ENCODE peak calls at places on chromosomes 7 and 10, in four cellular contexts. K is transverse colon, L is breast epithelium, A is HepG2. U is an unnamed sample.

GRCh38 chr10:49393757-49394156 is 2.1 kb downstream of the DRGX start:
- DNase-seq in K (no peak), L (no peak), A (no peak), U (no peak)

GRCh38 chr7:128453836-128454804 is 1.6 kb upstream of the HILPDA start:
- DNase-seq in K (peak; percentile 68), L (peak; percentile 72), A (no peak), U (peak; percentile 88)

GRCh38 chr10:86480571-86480970 is 41.0 kb downstream of the WAPL start:
- DNase-seq in K (no peak), L (no peak), A (no peak), U (no peak)

GRCh38 chr7:85114342-85114741 is 72.5 kb downstream of the SEMA3D start:
- DNase-seq in K (no peak), L (no peak), A (no peak), U (no peak)

GRCh38 chr7:127858915-127859189 is 172.4 kb downstream of the LRRC4 start:
- DNase-seq in K (no peak), L (no peak), A (no peak), U (no peak)

GRCh38 chr10:95354130-95354529 is 63.3 kb upstream of the PDLIM1 start:
- DNase-seq in K (no peak), L (no peak), A (no peak), U (no peak)

GRCh38 chr7:101717986-101718746 is 89.1 kb upstream of the MYL10 start:
- DNase-seq in K (no peak), L (no peak), A (peak; percentile 28), U (no peak)

GRCh38 chr10:24269476-24269875 is 60.5 kb downstream of the KIAA1217 start:
- DNase-seq in K (no peak), L (no peak), A (no peak), U (no peak)

GRCh38 chr7:154339169-154339568 is 287.0 kb downstream of the DPP6 start:
- DNase-seq in K (no peak), L (no peak), A (no peak), U (no peak)

GRCh38 chr7:93231264-93231663 is 902 bp upstream of the VPS50 start:
- DNase-seq in K (no peak), L (no peak), A (no peak), U (no peak)

GRCh38 chr7:23469961-23470250 is 385 bp downstream of the IGF2BP3 start:
- DNase-seq in K (no peak), L (no peak), A (no peak), U (no peak)

GRCh38 chr7:27400168-27400567 is 157.6 kb downstream of the EVX1 start:
- DNase-seq in K (no peak), L (no peak), A (no peak), U (no peak)

GRCh38 chr7:1377111-1377909 is 82.0 kb downstream of the MICALL2 start:
- DNase-seq in K (no peak), L (no peak), A (no peak), U (no peak)

GRCh38 chr7:117780832-117781231 is 92.4 kb downstream of the CTTNBP2 start:
- DNase-seq in K (no peak), L (no peak), A (no peak), U (no peak)

GRCh38 chr10:71342850-71343773 is 24.1 kb downstream of the SLC29A3 start:
- DNase-seq in K (peak; percentile 73), L (no peak), A (peak; percentile 74), U (no peak)

GRCh38 chr10:79138449-79139123 is 69.8 kb downstream of the ZMIZ1 start:
- DNase-seq in K (no peak), L (no peak), A (no peak), U (no peak)

GRCh38 chr7:96397936-96398596 is 76.2 kb upstream of the SLC25A13 start:
- DNase-seq in K (no peak), L (no peak), A (no peak), U (no peak)

GRCh38 chr7:31648288-31648687 is 38.7 kb upstream of the PPP1R17 start:
- DNase-seq in K (no peak), L (no peak), A (peak; percentile 2), U (no peak)

GRCh38 chr10:86899670-86900276 is 57.6 kb downstream of the MMRN2 start:
- DNase-seq in K (peak; percentile 71), L (peak; percentile 65), A (peak; percentile 60), U (peak; percentile 63)

DNA sequence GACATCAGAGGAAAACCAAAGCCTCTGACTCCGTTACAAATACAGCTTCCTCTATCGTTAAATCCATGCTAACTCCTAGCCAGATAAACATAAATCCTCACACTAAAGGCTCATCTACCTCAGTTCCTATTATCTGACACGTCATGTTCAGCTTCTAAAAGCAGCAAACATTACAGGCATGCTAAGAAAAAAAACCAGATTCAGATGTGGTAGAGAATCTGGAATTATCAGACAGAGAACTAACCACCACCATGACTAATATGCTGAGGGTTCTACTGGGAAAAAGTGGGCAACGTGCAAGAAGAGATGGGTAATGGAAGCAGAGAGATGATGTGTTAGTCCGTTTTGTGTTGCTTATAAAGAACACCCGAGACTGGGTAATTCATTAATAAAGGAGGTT is 48.5 kb downstream of the BRI3 start:
- DNase-seq in K (no peak), L (no peak), A (no peak), U (no peak)
- TF ChIP-seq POLR2AphosphoS5 in K (no peak), L (no peak), A (no peak), U (no peak)

GRCh38 chr7:121080257-121080912 is 91.9 kb downstream of the CPED1 start:
- DNase-seq in K (no peak), L (no peak), A (no peak), U (no peak)

GRCh38 chr7:121078701-121079227 is 90.3 kb downstream of the CPED1 start:
- DNase-seq in K (no peak), L (no peak), A (no peak), U (no peak)

GRCh38 chr7:121080913-121081326 is 92.4 kb downstream of the CPED1 start:
- DNase-seq in K (no peak), L (no peak), A (no peak), U (no peak)

GRCh38 chr7:121081327-121081936 is 92.9 kb downstream of the CPED1 start:
- DNase-seq in K (no peak), L (no peak), A (peak; percentile 36), U (no peak)

DNA sequence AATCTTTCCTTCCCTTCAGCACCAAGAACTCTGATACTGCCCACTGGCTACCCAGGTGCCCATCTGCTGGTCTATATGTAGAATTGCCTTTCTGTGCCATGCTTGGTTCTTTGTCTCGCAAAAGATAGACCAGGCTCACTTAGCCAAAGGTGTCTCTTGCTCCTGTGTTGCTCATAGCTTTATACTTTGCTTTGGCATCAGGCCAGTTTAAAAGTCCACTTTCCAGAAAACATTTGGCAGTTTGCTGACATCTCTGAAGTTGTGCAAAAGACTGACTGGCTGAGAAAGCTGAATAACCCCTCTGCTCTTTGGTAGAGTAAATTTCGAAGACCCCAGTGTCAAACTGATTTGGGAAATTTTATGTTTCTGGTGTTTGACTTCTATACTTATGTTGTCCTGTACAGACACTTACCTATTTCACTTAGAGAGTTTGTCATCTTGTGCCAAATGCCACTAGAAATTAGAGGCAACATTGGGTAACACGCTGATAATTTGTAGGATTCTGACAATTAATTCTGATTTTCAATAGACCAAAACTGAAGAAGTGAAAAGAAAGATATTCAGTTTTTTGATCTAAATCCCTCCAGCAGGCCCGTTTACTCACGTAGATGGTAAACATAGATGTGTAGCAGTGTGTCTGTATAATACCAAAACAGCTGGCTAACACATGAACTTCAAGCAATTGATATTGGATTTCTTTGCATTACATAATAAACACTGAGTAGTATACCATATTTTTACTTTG is 91.1 kb downstream of the CPED1 start:
- DNase-seq in K (no peak), L (no peak), A (peak; percentile 32), U (no peak)
- H3K27ac ChIP-seq in K (no peak overlapping the region), L (no peak overlapping the region), A (no peak overlapping the region), U (no peak overlapping the region)

GRCh38 chr7:137932881-137933269 is 69.0 kb downstream of the CREB3L2 start:
- DNase-seq in K (no peak), L (no peak), A (no peak), U (no peak)
- H3K4me1 ChIP-seq in K (peaks cover 30% of the 10 kb centered on the region), L (peaks cover 5% of the 10 kb centered on the region), A (peaks cover 81% of the 10 kb centered on the region), U (peaks cover 64% of the 10 kb centered on the region)

GRCh38 chr7:70761711-70762328 is 370.1 kb upstream of the GALNT17 start:
- DNase-seq in K (no peak), L (no peak), A (no peak), U (no peak)
- TF ChIP-seq POLR2AphosphoS5 in K (no peak), L (no peak), A (no peak), U (no peak)

DNA sequence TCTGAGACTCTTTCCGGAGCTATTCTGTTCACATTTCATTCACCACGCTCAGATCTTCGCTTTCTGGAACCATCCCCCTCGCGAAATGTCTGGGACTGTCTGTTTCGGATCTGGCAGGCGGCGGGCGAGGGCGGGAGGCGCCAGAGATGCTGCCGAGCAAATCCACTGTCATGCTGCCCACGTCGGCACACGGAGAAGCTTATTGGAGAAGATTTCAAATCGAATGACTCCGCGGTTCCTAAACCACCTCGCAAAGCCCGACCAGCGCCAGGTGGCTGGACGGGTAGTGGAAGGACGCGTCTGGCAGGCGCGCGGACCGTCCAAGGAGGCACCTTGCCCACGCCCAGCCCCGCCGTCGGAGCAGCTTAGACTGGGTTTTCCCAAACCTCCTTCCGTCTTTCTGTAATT is 1.6 kb upstream of the OSBPL3 start:
- DNase-seq in K (peak; percentile 63), L (peak; percentile 41), A (no peak), U (peak; percentile 62)
- H3K27ac ChIP-seq in K (peak overlapping the region; percentile 90), L (peak overlapping the region; percentile 59), A (no peak overlapping the region), U (peak overlapping the region; percentile 6)

GRCh38 chr7:65554-65953 is 126.8 kb upstream of the FAM20C start:
- DNase-seq in K (no peak), L (no peak), A (no peak), U (no peak)

GRCh38 chr7:66741-67140 is 125.6 kb upstream of the FAM20C start:
- DNase-seq in K (no peak), L (no peak), A (no peak), U (no peak)

GRCh38 chr7:66296-66695 is 126.1 kb upstream of the FAM20C start:
- DNase-seq in K (no peak), L (no peak), A (no peak), U (no peak)

GRCh38 chr7:67738-68395 is 124.5 kb upstream of the FAM20C start:
- DNase-seq in K (no peak), L (no peak), A (no peak), U (no peak)

DNA sequence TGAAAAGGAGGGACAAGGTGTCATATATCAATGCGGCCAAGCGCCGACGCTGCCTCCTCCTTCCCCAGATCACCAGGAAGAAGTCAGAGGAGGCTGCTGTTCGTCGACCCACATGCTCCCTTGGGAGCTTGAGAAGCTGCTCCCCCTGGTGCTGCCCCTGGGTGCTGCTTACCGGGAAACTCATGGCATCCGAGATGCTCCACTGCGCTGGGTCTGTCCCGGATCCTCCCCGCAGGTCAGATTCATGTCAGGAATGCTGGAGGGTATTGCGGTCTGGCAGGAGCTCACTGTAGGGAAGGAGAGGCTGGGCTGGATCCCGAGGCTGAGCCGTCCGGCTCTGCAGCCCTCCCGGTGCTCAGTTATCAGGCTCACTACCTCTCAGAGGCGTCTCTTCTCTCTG is 123.7 kb upstream of the FAM20C start:
- DNase-seq in K (no peak), L (no peak), A (no peak), U (no peak)
- H3K4me1 ChIP-seq in K (no peaks in the 10 kb centered on the region), L (peaks cover 3% of the 10 kb centered on the region), A (no peaks in the 10 kb centered on the region), U (no peaks in the 10 kb centered on the region)

U was measured in stomach.